ENCODE peak calls at places on chromosomes 6 and 20, in seven cellular contexts. C is fibroblast of pulmonary artery; D is lower leg skin; M is spleen; F is mammary epithelial cell; A is effector memory CD4-positive, alpha-beta T cell; K is suprapubic skin. J is an unnamed sample.

GRCh38 chr6:52566853-52567279 is 10.0 kb downstream of the TRAM2 start:
- DNase-seq in C (peak), D (no peak), M (no peak), F (peak), A (no peak), K (no peak), J (peak)

GRCh38 chr20:25056601-25057233 is 1.2 kb downstream of the ACSS1 start:
- DNase-seq in C (no peak), D (no peak), M (peak), F (no peak), A (no peak), K (no peak), J (no peak)

GRCh38 chr6:118980063-118980462 is 45.1 kb upstream of the MCM9 start:
- DNase-seq in C (peak), D (peak), M (no peak), F (peak), A (no peak), K (no peak), J (no peak)

GRCh38 chr20:47152078-47152477 is 204.4 kb downstream of the ZMYND8 start:
- DNase-seq in C (no peak), D (no peak), M (no peak), F (no peak), A (no peak), K (no peak), J (no peak)

GRCh38 chr6:43733471-43734293 is 36.3 kb upstream of the VEGFA start:
- DNase-seq in C (no peak), D (no peak), M (peak), F (peak), A (peak), K (peak), J (no peak)

GRCh38 chr20:40414843-40415615 is 274.0 kb downstream of the MAFB start:
- DNase-seq in C (no peak), D (no peak), M (no peak), F (peak), A (no peak), K (no peak), J (peak)

GRCh38 chr6:75946146-75946831 is 126.2 kb downstream of the IMPG1 start:
- DNase-seq in C (no peak), D (no peak), M (no peak), F (no peak), A (no peak), K (no peak), J (no peak)

GRCh38 chr6:125598422-125598821 is 151.0 kb upstream of the HEY2 start:
- DNase-seq in C (peak), D (peak), M (no peak), F (peak), A (no peak), K (no peak), J (peak)

GRCh38 chr20:16054917-16055316 is 518.3 kb downstream of the KIF16B start:
- DNase-seq in C (no peak), D (no peak), M (no peak), F (no peak), A (no peak), K (no peak), J (no peak)

GRCh38 chr6:96995903-96996302 is 71.4 kb downstream of the KLHL32 start:
- DNase-seq in C (no peak), D (no peak), M (no peak), F (no peak), A (no peak), K (no peak), J (no peak)

GRCh38 chr20:17650816-17651760 is 31.0 kb downstream of the RRBP1 start:
- DNase-seq in C (peak), D (no peak), M (peak), F (no peak), A (no peak), K (no peak), J (no peak)

GRCh38 chr6:1767481-1768246 is 157.9 kb downstream of the FOXC1 start:
- DNase-seq in C (peak), D (peak), M (no peak), F (peak), A (no peak), K (no peak), J (peak)

GRCh38 chr20:44752099-44752931 is 6.7 kb downstream of the KCNK15 start:
- DNase-seq in C (no peak), D (no peak), M (no peak), F (no peak), A (no peak), K (no peak), J (no peak)

GRCh38 chr20:33995053-33995816 is 1.5 kb downstream of the RALY start:
- DNase-seq in C (peak), D (no peak), M (no peak), F (peak), A (no peak), K (no peak), J (peak)

GRCh38 chr6:52420668-52421358 is 671 bp downstream of the EFHC1 start:
- DNase-seq in C (peak), D (no peak), M (peak), F (peak), A (no peak), K (no peak), J (peak)

GRCh38 chr20:21161926-21162325 is 36.0 kb downstream of the KIZ start:
- DNase-seq in C (peak), D (no peak), M (no peak), F (no peak), A (no peak), K (no peak), J (no peak)

GRCh38 chr6:160733045-160733646 is 31.1 kb downstream of the PLG start:
- DNase-seq in C (peak), D (no peak), M (no peak), F (peak), A (peak), K (no peak), J (peak)

GRCh38 chr20:6311097-6311496 is 188.3 kb upstream of the FERMT1 start:
- DNase-seq in C (no peak), D (no peak), M (no peak), F (no peak), A (no peak), K (no peak), J (no peak)
- H3K4me3 ChIP-seq in C (no peak), D (no peak), M (no peak), F (no peak), A (no peak), K (no peak), J (no peak)

GRCh38 chr6:151239603-151240035 is at the start of gene AKAP12:
- DNase-seq in C (peak), D (peak), M (no peak), F (no peak), A (no peak), K (no peak), J (no peak)

GRCh38 chr6:151240861-151241642 is 1.3 kb downstream of the AKAP12 start:
- DNase-seq in C (peak), D (peak), M (no peak), F (peak), A (no peak), K (no peak), J (peak)

GRCh38 chr6:151242420-151242841 is 2.7 kb downstream of the AKAP12 start:
- DNase-seq in C (peak), D (no peak), M (no peak), F (no peak), A (no peak), K (no peak), J (no peak)

GRCh38 chr6:151240036-151240685 is 394 bp downstream of the AKAP12 start:
- DNase-seq in C (peak), D (peak), M (peak), F (peak), A (no peak), K (peak), J (no peak)

GRCh38 chr6:151241853-151242252 is 2.1 kb downstream of the AKAP12 start:
- DNase-seq in C (no peak), D (no peak), M (no peak), F (no peak), A (no peak), K (no peak), J (no peak)
- H3K4me3 ChIP-seq in C (peak), D (no peak), M (peak), F (no peak), A (no peak), K (peak), J (no peak)

DNA sequence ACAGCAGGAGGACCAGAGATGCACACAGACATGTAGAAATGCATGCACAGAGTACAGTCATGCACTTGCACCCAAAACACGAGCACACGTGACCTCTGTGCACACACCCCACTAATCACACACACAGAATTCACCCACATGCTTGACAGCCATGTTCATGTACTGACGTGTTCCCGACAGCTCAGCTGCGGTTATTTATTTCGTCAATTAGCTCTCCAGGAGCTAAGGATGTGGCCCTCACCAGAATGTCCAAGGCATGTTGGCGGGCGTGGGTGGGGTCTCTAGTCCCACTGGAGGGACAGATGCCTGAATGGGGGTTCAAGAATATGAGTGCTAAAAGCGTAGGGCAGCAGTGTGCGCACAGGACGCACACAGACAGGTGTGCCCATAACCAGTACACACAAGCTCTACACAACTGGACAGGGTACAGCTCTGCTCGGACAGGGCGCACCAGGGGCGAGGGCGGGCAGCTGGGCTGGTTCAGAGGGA is 571 bp upstream of the PRPF6 start:
- DNase-seq in C (no peak), D (no peak), M (no peak), F (peak), A (no peak), K (no peak), J (no peak)
- H3K4me3 ChIP-seq in C (peak), D (no peak), M (peak), F (peak), A (peak), K (peak), J (no peak)

DNA sequence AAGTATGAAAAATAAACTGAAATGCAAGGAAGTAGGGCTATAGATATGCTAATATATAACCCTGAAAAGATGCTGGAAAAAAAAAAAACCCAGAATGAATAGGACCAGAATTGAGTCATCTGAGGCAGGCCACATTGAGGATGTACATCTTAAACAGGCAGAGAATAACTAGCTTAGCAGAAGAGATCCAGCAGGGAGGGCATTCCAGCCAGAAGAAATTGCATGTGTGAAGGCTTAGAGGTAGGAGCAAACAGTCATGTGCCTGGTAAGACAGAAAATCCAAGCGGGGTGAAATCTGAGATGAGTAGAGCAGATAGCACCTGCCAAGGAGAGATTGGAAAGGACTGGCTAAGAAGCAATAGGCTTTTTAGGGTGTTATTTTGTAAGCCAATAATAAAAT is 2.6 kb downstream of the COL19A1 start:
- DNase-seq in C (no peak), D (no peak), M (no peak), F (no peak), A (no peak), K (no peak), J (no peak)
- H3K4me3 ChIP-seq in C (no peak), D (no peak), M (no peak), F (no peak), A (no peak), K (no peak), J (no peak)

GRCh38 chr6:28809947-28810654 is 113.7 kb downstream of the TRIM27 start:
- DNase-seq in C (no peak), D (no peak), M (no peak), F (no peak), A (no peak), K (no peak), J (no peak)

GRCh38 chr6:28810655-28811053 is 113.1 kb downstream of the TRIM27 start:
- DNase-seq in C (no peak), D (no peak), M (no peak), F (no peak), A (no peak), K (no peak), J (no peak)

GRCh38 chr6:28807682-28808280 is 116.0 kb downstream of the TRIM27 start:
- DNase-seq in C (peak), D (no peak), M (no peak), F (peak), A (no peak), K (no peak), J (no peak)

GRCh38 chr6:28811873-28812272 is 111.9 kb downstream of the TRIM27 start:
- DNase-seq in C (no peak), D (no peak), M (no peak), F (peak), A (no peak), K (no peak), J (no peak)

GRCh38 chr6:28808383-28808782 is 115.4 kb downstream of the TRIM27 start:
- DNase-seq in C (no peak), D (no peak), M (no peak), F (no peak), A (no peak), K (no peak), J (no peak)
- H3K4me3 ChIP-seq in C (peak), D (no peak), M (no peak), F (no peak), A (no peak), K (no peak), J (no peak)

GRCh38 chr6:25652007-25652515 is at the start of gene SCGN:
- DNase-seq in C (peak), D (peak), M (no peak), F (peak), A (no peak), K (peak), J (peak)
- H3K4me3 ChIP-seq in C (no peak), D (no peak), M (peak), F (peak), A (no peak), K (peak), J (no peak)

J was measured in small intestine.